ENCODE peak calls at places on chromosomes 11 and 22, in five cellular contexts. V is suprapubic skin, X is GM12878, N is K562, C is esophagus muscularis mucosa. Z is an unnamed sample.

GRCh38 chr11:78397398-78397797 is 20.2 kb downstream of the GAB2 start:
- DNase-seq in V (no peak), X (peak; percentile 70), N (no peak), C (no peak), Z (no peak)

GRCh38 chr11:133576351-133576750 is 44.0 kb upstream of the OPCML start:
- DNase-seq in V (no peak), X (no peak), N (no peak), C (no peak), Z (no peak)

GRCh38 chr11:64691543-64691942 is 31.5 kb downstream of the NRXN2 start:
- DNase-seq in V (no peak), X (no peak), N (no peak), C (no peak), Z (no peak)

GRCh38 chr11:78374917-78375316 is 42.7 kb downstream of the GAB2 start:
- DNase-seq in V (no peak), X (no peak), N (no peak), C (no peak), Z (no peak)

GRCh38 chr11:24324211-24324610 is 172.6 kb upstream of the LUZP2 start:
- DNase-seq in V (no peak), X (no peak), N (no peak), C (no peak), Z (no peak)

GRCh38 chr11:127600674-127601073 is 600.1 kb upstream of the KIRREL3 start:
- DNase-seq in V (no peak), X (no peak), N (no peak), C (no peak), Z (no peak)

GRCh38 chr11:128039140-128040021 is 548.0 kb downstream of the ETS1 start:
- DNase-seq in V (peak; percentile 65), X (no peak), N (no peak), C (no peak), Z (no peak)

GRCh38 chr11:115720537-115721308 is 216.5 kb upstream of the CADM1 start:
- DNase-seq in V (no peak), X (no peak), N (no peak), C (no peak), Z (no peak)

GRCh38 chr22:45207533-45207932 is 33.2 kb downstream of the KIAA0930 start:
- DNase-seq in V (no peak), X (no peak), N (no peak), C (no peak), Z (no peak)

GRCh38 chr22:46147471-46148267 is 2.7 kb upstream of the PPARA start:
- DNase-seq in V (no peak), X (no peak), N (no peak), C (no peak), Z (peak; percentile 60)

GRCh38 chr11:40797981-40798380 is 661.5 kb downstream of the LRRC4C start:
- DNase-seq in V (no peak), X (no peak), N (no peak), C (no peak), Z (no peak)

GRCh38 chr11:124085583-124085982 is 29.7 kb upstream of the VWA5A start:
- DNase-seq in V (no peak), X (no peak), N (no peak), C (no peak), Z (no peak)

GRCh38 chr11:107468596-107468995 is 11.0 kb upstream of the CWF19L2 start:
- DNase-seq in V (no peak), X (no peak), N (peak; percentile 18), C (no peak), Z (no peak)

GRCh38 chr11:121721961-121722360 is 269.2 kb upstream of the SORL1-AS1 start:
- DNase-seq in V (no peak), X (no peak), N (no peak), C (no peak), Z (no peak)

GRCh38 chr11:121723261-121723741 is 270.5 kb upstream of the SORL1-AS1 start:
- DNase-seq in V (no peak), X (no peak), N (no peak), C (peak; percentile 91), Z (no peak)

GRCh38 chr11:121727942-121728341 is 275.2 kb upstream of the SORL1-AS1 start:
- DNase-seq in V (no peak), X (no peak), N (no peak), C (peak; percentile 29), Z (no peak)

GRCh38 chr11:121721448-121721847 is 268.7 kb upstream of the SORL1-AS1 start:
- DNase-seq in V (no peak), X (no peak), N (no peak), C (no peak), Z (no peak)

GRCh38 chr11:121722431-121723256 is 269.9 kb upstream of the SORL1-AS1 start:
- DNase-seq in V (peak; percentile 85), X (no peak), N (no peak), C (peak; percentile 96), Z (peak; percentile 71)
- TF ChIP-seq EP300 in V (peak; percentile 74), X (no peak), N (no peak), C (peak; percentile 95), Z (peak; percentile 38)

GRCh38 chr11:43546561-43547410 is 133.8 kb upstream of the HSD17B12 start:
- DNase-seq in V (no peak), X (no peak), N (no peak), C (no peak), Z (peak; percentile 4)
- H3K27ac ChIP-seq in V (no peak overlapping the region), X (no peak overlapping the region), N (no peak overlapping the region), C (no peak overlapping the region), Z (no peak overlapping the region)

GRCh38 chr11:34192481-34193401 is 87.3 kb downstream of the NAT10 start:
- DNase-seq in V (peak; percentile 80), X (no peak), N (no peak), C (no peak), Z (no peak)
- TF ChIP-seq POLR2AphosphoS5 in V (no peak), X (no peak), N (no peak), C (no peak), Z (no peak)

GRCh38 chr11:335779-336665 is 15.4 kb upstream of the IFITM3 start:
- DNase-seq in V (no peak), X (no peak), N (peak; percentile 25), C (no peak), Z (no peak)
- TF ChIP-seq EP300 in V (no peak), X (no peak), N (no peak), C (no peak), Z (no peak)

GRCh38 chr11:16185042-16185441 is 171.3 kb downstream of the SOX6 start:
- DNase-seq in V (no peak), X (no peak), N (no peak), C (no peak), Z (no peak)
- H3K27ac ChIP-seq in V (no peak overlapping the region), X (no peak overlapping the region), N (no peak overlapping the region), C (no peak overlapping the region), Z (no peak overlapping the region)

GRCh38 chr11:96466607-96467006 is 76.8 kb downstream of the JRKL start:
- DNase-seq in V (no peak), X (no peak), N (no peak), C (no peak), Z (no peak)

GRCh38 chr11:96474263-96474662 is 84.5 kb downstream of the JRKL start:
- DNase-seq in V (no peak), X (no peak), N (no peak), C (no peak), Z (no peak)

GRCh38 chr11:96470521-96470920 is 80.7 kb downstream of the JRKL start:
- DNase-seq in V (no peak), X (no peak), N (no peak), C (no peak), Z (no peak)

DNA sequence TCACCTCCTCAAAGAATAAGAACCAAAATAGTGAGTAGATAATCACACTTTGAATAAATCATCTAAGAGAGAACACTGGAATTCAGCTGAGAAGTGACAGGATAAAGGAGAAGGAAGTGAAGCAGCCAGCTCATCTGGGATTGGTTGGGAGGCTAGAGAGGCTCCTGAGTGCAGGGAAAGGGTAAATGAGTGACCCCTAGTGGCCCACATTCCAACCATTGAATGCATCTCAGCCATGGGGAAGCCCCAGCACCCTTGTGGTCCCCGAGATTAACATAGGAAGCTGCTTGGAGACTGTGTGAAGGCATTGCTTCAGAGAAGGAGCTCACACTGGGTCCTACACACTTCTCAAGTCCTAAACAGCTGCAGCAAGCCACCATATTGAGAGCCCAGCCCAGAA is 82.3 kb downstream of the JRKL start:
- DNase-seq in V (no peak), X (no peak), N (no peak), C (no peak), Z (no peak)
- TF ChIP-seq POLR2AphosphoS5 in V (no peak), X (no peak), N (no peak), C (no peak), Z (no peak)

GRCh38 chr11:45901646-45902045 is 5.4 kb downstream of the FREY1 start:
- DNase-seq in V (no peak), X (no peak), N (no peak), C (no peak), Z (no peak)

GRCh38 chr11:45899086-45899447 is 8.0 kb downstream of the FREY1 start:
- DNase-seq in V (no peak), X (no peak), N (no peak), C (no peak), Z (no peak)

GRCh38 chr11:45897556-45897955 is 9.5 kb downstream of the FREY1 start:
- DNase-seq in V (no peak), X (no peak), N (no peak), C (no peak), Z (no peak)

GRCh38 chr11:45900916-45901617 is 6.0 kb downstream of the FREY1 start:
- DNase-seq in V (no peak), X (no peak), N (no peak), C (no peak), Z (no peak)

DNA sequence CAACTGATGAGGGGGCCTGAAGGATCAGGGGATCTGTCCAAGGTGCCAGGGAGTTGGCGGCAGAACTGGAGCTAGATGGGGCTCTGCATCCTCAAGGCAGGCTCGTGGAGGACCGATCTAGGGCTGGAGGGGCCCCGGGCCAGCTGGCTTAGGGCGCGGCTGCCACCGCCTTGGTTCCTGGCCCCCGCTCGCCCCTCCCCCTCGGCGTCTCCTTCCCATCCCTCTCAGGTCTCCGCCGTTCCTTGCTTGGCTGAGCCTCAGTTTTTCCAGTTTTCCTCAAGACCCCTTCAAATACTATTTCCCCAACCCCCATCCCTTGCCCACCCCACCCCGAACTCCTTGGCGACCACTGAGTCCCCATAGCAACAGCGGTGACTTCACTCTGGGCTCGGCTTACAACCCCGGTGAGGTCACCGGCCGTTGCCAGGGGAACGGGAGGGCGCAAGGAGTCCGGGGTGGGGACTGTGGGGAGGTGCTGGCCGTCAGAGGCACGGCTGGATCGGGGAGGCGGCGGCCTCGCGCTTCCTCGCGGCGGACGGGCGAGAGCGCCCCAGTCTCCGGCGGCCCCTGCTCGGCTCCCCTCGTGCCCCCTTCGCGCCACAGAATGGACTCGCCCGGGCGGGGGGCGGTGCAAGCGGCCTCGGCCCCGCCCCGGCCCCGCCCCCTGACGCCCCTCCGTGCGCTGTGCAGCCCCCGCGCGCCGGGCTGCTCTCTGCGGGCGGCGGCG is 7.5 kb downstream of the FREY1 start:
- DNase-seq in V (peak; percentile 91), X (no peak), N (peak; percentile 92), C (no peak), Z (peak; percentile 93)
- TF ChIP-seq EP300 in V (no peak), X (no peak), N (peak; percentile 17), C (no peak), Z (no peak)

GRCh38 chr11:31764766-31765165 is 46.4 kb downstream of the PAX6 start:
- DNase-seq in V (no peak), X (no peak), N (no peak), C (no peak), Z (no peak)

GRCh38 chr11:31764186-31764730 is 46.9 kb downstream of the PAX6 start:
- DNase-seq in V (no peak), X (no peak), N (no peak), C (no peak), Z (no peak)

GRCh38 chr11:31767066-31767465 is 44.1 kb downstream of the PAX6 start:
- DNase-seq in V (no peak), X (no peak), N (no peak), C (no peak), Z (no peak)

GRCh38 chr11:31761636-31762035 is 49.5 kb downstream of the PAX6 start:
- DNase-seq in V (no peak), X (no peak), N (no peak), C (no peak), Z (no peak)

GRCh38 chr11:31763296-31763695 is 47.8 kb downstream of the PAX6 start:
- DNase-seq in V (no peak), X (no peak), N (no peak), C (no peak), Z (no peak)
- H3K27ac ChIP-seq in V (no peak overlapping the region), X (no peak overlapping the region), N (no peak overlapping the region), C (no peak overlapping the region), Z (no peak overlapping the region)

Z was measured in upper lobe of left lung.